ENCODE peak calls at places on chromosomes 4 and X, in eight cellular contexts. J is adipocyte, Q is IMR-90, R is cardiac muscle cell, F is MV-4-11, C is RPMI8226, V is SW480, Y is caudate nucleus. E is an unnamed sample.

GRCh38 chr4:72997409-72997808 is 72.1 kb downstream of the COX18 start:
- DNase-seq in Y (no peak), R (no peak), C (no peak), V (no peak), F (no peak), J (no peak), Q (peak; percentile 11), E (peak; percentile 43)

GRCh38 chr4:115331241-115331640 is 217.8 kb upstream of the NDST4 start:
- DNase-seq in Y (no peak), V (no peak), R (no peak), Q (no peak), J (no peak), F (no peak), C (no peak), E (no peak)

GRCh38 chr4:18934197-18934596 is 912.6 kb upstream of the LCORL start:
- DNase-seq in Y (no peak), C (no peak), F (no peak), Q (no peak), V (no peak), R (no peak), J (peak; percentile 17), E (no peak)

GRCh38 chr4:156946508-156947197 is 24.9 kb downstream of the PDGFC start:
- DNase-seq in Q (peak; percentile 99), V (no peak), C (no peak), J (peak; percentile 86), R (no peak), F (no peak), Y (no peak), E (no peak)

GRCh38 chr4:83328486-83328885 is 6.2 kb downstream of the HPSE start:
- DNase-seq in C (peak; percentile 24), R (no peak), Q (no peak), F (peak; percentile 33), V (no peak), Y (no peak), J (no peak), E (no peak)

GRCh38 chr4:76308548-76308947 is 2.0 kb downstream of the STBD1 start:
- DNase-seq in J (no peak), Y (no peak), Q (no peak), V (peak; percentile 47), C (no peak), F (no peak), R (peak; percentile 94), E (peak; percentile 48)

GRCh38 chr4:54784188-54784671 is 126.5 kb downstream of the KIT start:
- DNase-seq in R (peak; percentile 60), C (peak; percentile 5), Y (peak; percentile 49), J (peak; percentile 95), F (no peak), V (no peak), Q (peak; percentile 91), E (peak; percentile 92)

GRCh38 chrX:86171366-86171765 is 23.1 kb downstream of the DACH2 start:
- DNase-seq in V (peak; percentile 5), C (peak; percentile 27), F (no peak), R (peak; percentile 52), Y (no peak), J (peak; percentile 38), Q (peak; percentile 64), E (peak; percentile 64)

GRCh38 chr4:184861047-184861446 is 35.3 kb upstream of the ACSL1 start:
- DNase-seq in R (no peak), J (no peak), V (no peak), Y (no peak), F (peak; percentile 90), C (no peak), Q (no peak), E (no peak)

GRCh38 chr4:153207561-153207960 is 3.3 kb downstream of the TRIM2 start:
- DNase-seq in V (peak; percentile 45), J (peak; percentile 20), Y (peak; percentile 9), F (no peak), C (peak; percentile 8), R (peak; percentile 62), Q (peak; percentile 24), E (peak; percentile 22)

GRCh38 chr4:10664408-10664807 is 20.2 kb downstream of the CLNK start:
- DNase-seq in V (no peak), Q (peak; percentile 87), F (no peak), J (peak; percentile 75), R (no peak), C (no peak), Y (no peak), E (no peak)

GRCh38 chr4:167221074-167221473 is 13.2 kb downstream of the SPOCK3 start:
- DNase-seq in C (peak; percentile 4), F (peak; percentile 83), V (no peak), Q (no peak), Y (no peak), J (no peak), R (no peak), E (no peak)

GRCh38 chr4:181541396-181541795 is 701.8 kb upstream of the TENM3 start:
- DNase-seq in R (no peak), V (no peak), Y (no peak), J (no peak), C (no peak), Q (peak; percentile 61), F (no peak), E (no peak)

GRCh38 chr4:123449780-123450179 is 53.2 kb downstream of the SPRY1 start:
- DNase-seq in Y (no peak), F (peak; percentile 90), V (peak; percentile 82), Q (peak; percentile 56), R (no peak), C (peak; percentile 6), J (no peak), E (peak; percentile 40)

GRCh38 chr4:114386637-114387233 is 211.9 kb upstream of the UGT8 start:
- DNase-seq in F (peak; percentile 11), Q (peak; percentile 60), Y (no peak), J (peak; percentile 68), V (peak; percentile 27), R (peak; percentile 36), C (peak; percentile 27), E (no peak)

GRCh38 chr4:88803600-88804096 is 106.0 kb upstream of the NAP1L5 start:
- DNase-seq in Y (no peak), J (peak; percentile 92), F (peak; percentile 94), C (no peak), V (peak; percentile 19), Q (peak; percentile 96), R (no peak), E (no peak)

GRCh38 chrX:129980043-129980442 is 2.4 kb upstream of the BCORL1 start:
- DNase-seq in F (no peak), R (peak; percentile 27), Q (no peak), V (no peak), C (no peak), J (no peak), Y (no peak), E (peak; percentile 26)

GRCh38 chr4:188396037-188396436 is 256.8 kb downstream of the TRIML1 start:
- DNase-seq in J (peak; percentile 32), C (no peak), Y (no peak), V (no peak), R (no peak), Q (peak; percentile 67), F (no peak), E (no peak)

GRCh38 chr4:139606600-139607301 is 50.7 kb upstream of the SETD7 start:
- DNase-seq in F (peak; percentile 77), R (no peak), Q (peak; percentile 70), V (peak; percentile 29), C (no peak), J (peak; percentile 79), Y (no peak), E (peak; percentile 47)

GRCh38 chr4:8594097-8595038 is 1.8 kb downstream of the CPZ start:
- DNase-seq in Y (no peak), R (peak; percentile 86), J (peak; percentile 94), C (peak; percentile 62), V (peak; percentile 58), Q (peak; percentile 72), F (peak; percentile 33), E (peak; percentile 76)

GRCh38 chr4:42399393-42399792 is 2.1 kb downstream of the SHISA3 start:
- DNase-seq in J (no peak), F (no peak), R (no peak), Y (no peak), Q (no peak), V (no peak), C (no peak), E (no peak)

GRCh38 chr4:187475901-187476300 is 519.7 kb upstream of the ZFP42 start:
- DNase-seq in V (no peak), R (no peak), Y (no peak), Q (no peak), C (no peak), F (no peak), J (no peak), E (no peak)

GRCh38 chr4:22170353-22170752 is 221.8 kb upstream of the KCNIP4 start:
- DNase-seq in Y (no peak), J (peak; percentile 42), Q (peak; percentile 60), V (no peak), C (no peak), R (no peak), F (no peak), E (no peak)

GRCh38 chr4:185305979-185306442 is 89.7 kb downstream of the LRP2BP start:
- DNase-seq in F (no peak), C (no peak), R (no peak), V (peak; percentile 92), J (peak; percentile 81), Q (peak; percentile 97), Y (no peak), E (no peak)

GRCh38 chrX:39903937-39904336 is 193.8 kb downstream of the BCOR start:
- DNase-seq in V (peak; percentile 54), Y (no peak), J (peak; percentile 32), Q (peak; percentile 44), F (no peak), R (no peak), C (no peak), E (no peak)

GRCh38 chr4:122673252-122673651 is 52.4 kb upstream of the IL21 start:
- DNase-seq in J (peak; percentile 11), F (no peak), Y (no peak), R (no peak), C (no peak), V (no peak), Q (no peak), E (no peak)

GRCh38 chrX:15714529-15714928 is 23.5 kb upstream of the CA5B start:
- DNase-seq in J (no peak), F (no peak), Q (no peak), R (no peak), Y (no peak), C (no peak), V (no peak), E (no peak)

GRCh38 chrX:149630681-149631292 is 805 bp downstream of the TMEM185A start:
- DNase-seq in J (peak; percentile 61), F (peak; percentile 10), Q (peak; percentile 55), V (peak; percentile 58), R (no peak), C (peak; percentile 6), Y (no peak), E (peak; percentile 42)

GRCh38 chr4:151325320-151326246 is at the start of gene SH3D19:
- DNase-seq in F (peak; percentile 41), V (peak; percentile 74), R (peak; percentile 64), C (no peak), Q (peak; percentile 19), J (peak; percentile 76), Y (no peak), E (peak; percentile 46)

GRCh38 chrX:25726539-25726938 is 411.6 kb upstream of the MAGEB18 start:
- DNase-seq in Y (no peak), C (no peak), V (no peak), R (no peak), Q (no peak), F (no peak), J (no peak), E (no peak)

GRCh38 chr4:2065106-2065930 is 6.2 kb downstream of the NAT8L start:
- DNase-seq in Q (no peak), F (no peak), V (no peak), R (no peak), J (no peak), C (no peak), Y (no peak), E (no peak)

GRCh38 chr4:3426465-3427133 is 15.2 kb upstream of the HGFAC start:
- DNase-seq in J (no peak), Y (no peak), Q (no peak), R (no peak), F (no peak), V (no peak), C (no peak), E (no peak)

GRCh38 chr4:144202091-144202490 is 61.6 kb upstream of the GYPA start:
- DNase-seq in R (no peak), Y (no peak), V (no peak), J (peak; percentile 11), C (no peak), Q (no peak), F (no peak), E (no peak)

E was measured in SJCRH30.